ENCODE peak calls at places on chromosomes 5 and 9, in nine cellular contexts. U, P, I, B, J, F, V, Q and T are unnamed samples.

GRCh38 chr5:113989278-113989912 is 372.5 kb upstream of the KCNN2 start:
- DNase-seq in U (no peak), P (no peak), I (no peak), B (no peak), J (no peak), F (no peak), V (no peak), Q (no peak), T (no peak)

GRCh38 chr5:167448376-167448775 is 843.1 kb upstream of the WWC1 start:
- DNase-seq in U (no peak), P (no peak), I (no peak), B (no peak), J (no peak), F (no peak), V (no peak), Q (no peak), T (no peak)

GRCh38 chr5:179549973-179550510 is 312 bp upstream of the RUFY1 start:
- DNase-seq in U (peak), P (no peak), I (no peak), B (peak), J (no peak), F (no peak), V (no peak), Q (no peak), T (no peak)

GRCh38 chr5:93385665-93386064 is 195.4 kb downstream of the NR2F1-AS1 start:
- DNase-seq in U (no peak), P (no peak), I (no peak), B (peak), J (no peak), F (no peak), V (no peak), Q (peak), T (peak)

GRCh38 chr5:44952376-44952775 is 143.6 kb downstream of the MRPS30 start:
- DNase-seq in U (peak), P (peak), I (no peak), B (peak), J (peak), F (no peak), V (peak), Q (peak), T (peak)

GRCh38 chr9:121206516-121207370 is 5.1 kb upstream of the RAB14 start:
- DNase-seq in U (peak), P (no peak), I (no peak), B (peak), J (no peak), F (no peak), V (no peak), Q (peak), T (peak)

GRCh38 chr5:78899922-78900362 is 85.2 kb downstream of the ARSB start:
- DNase-seq in U (peak), P (no peak), I (no peak), B (peak), J (peak), F (no peak), V (no peak), Q (peak), T (peak)

GRCh38 chr9:99694393-99694792 is 127.3 kb upstream of the NR4A3 start:
- DNase-seq in U (no peak), P (no peak), I (no peak), B (no peak), J (no peak), F (no peak), V (no peak), Q (no peak), T (no peak)

GRCh38 chr5:158436271-158437065 is 577.5 kb upstream of the CLINT1 start:
- DNase-seq in U (no peak), P (no peak), I (no peak), B (no peak), J (no peak), F (no peak), V (no peak), Q (no peak), T (no peak)

GRCh38 chr5:25713259-25713658 is 1068.5 kb upstream of the CDH10 start:
- DNase-seq in U (no peak), P (no peak), I (no peak), B (no peak), J (no peak), F (no peak), V (no peak), Q (no peak), T (no peak)

GRCh38 chr9:81132318-81132717 is 557.0 kb downstream of the TLE1 start:
- DNase-seq in U (no peak), P (no peak), I (no peak), B (peak), J (peak), F (no peak), V (no peak), Q (peak), T (peak)

GRCh38 chr9:97986466-97986865 is 3.3 kb downstream of the ANP32B start:
- DNase-seq in U (no peak), P (no peak), I (no peak), B (no peak), J (no peak), F (no peak), V (no peak), Q (no peak), T (no peak)

GRCh38 chr9:113633782-113634596 is 170.5 kb downstream of the RGS3 start:
- DNase-seq in U (peak), P (no peak), I (no peak), B (no peak), J (no peak), F (no peak), V (no peak), Q (no peak), T (no peak)

GRCh38 chr9:32414856-32415255 is 30.4 kb downstream of the ACO1 start:
- DNase-seq in U (no peak), P (no peak), I (no peak), B (no peak), J (no peak), F (no peak), V (no peak), Q (no peak), T (no peak)

GRCh38 chr5:172941067-172941516 is 18.1 kb upstream of the RPL26L1 start:
- DNase-seq in U (no peak), P (no peak), I (no peak), B (no peak), J (no peak), F (no peak), V (no peak), Q (no peak), T (no peak)